ENCODE peak calls at places on chromosome 1, in seven cellular contexts. T is LoVo; E is ovary; X is stimulated activated CD4-positive, alpha-beta T cell treated with anti-CD3 and anti-CD28 coated beads, Interleukin-2, amount 100 ng/mL, for 48 hours; I is NCI-H1417; S is NCI-H748 treated with DMSO at 0.1 percent for 48 hours; H is NCI-H146. A is an unnamed sample.

GRCh38 chr1:113677250-113678158 is 81.8 kb downstream of the PHTF1 start:
- DNase-seq in T (peak), E (no peak), X (no peak), I (peak), S (peak), H (peak), A (peak)

GRCh38 chr1:15424146-15424667 is 14.0 kb upstream of the CTRC start:
- DNase-seq in T (peak), E (no peak), X (no peak), I (peak), S (peak), H (peak), A (peak)

GRCh38 chr1:231337043-231337471 is 595 bp downstream of the EXOC8 start:
- DNase-seq in T (no peak), E (no peak), X (no peak), I (no peak), S (no peak), H (no peak), A (peak)

GRCh38 chr1:243930822-243931671 is 81.0 kb upstream of the AKT3 start:
- DNase-seq in T (no peak), E (no peak), X (no peak), I (no peak), S (no peak), H (no peak), A (no peak)

GRCh38 chr1:160795951-160796383 is at the start of gene LY9:
- DNase-seq in T (no peak), E (no peak), X (peak), I (no peak), S (no peak), H (no peak), A (no peak)

GRCh38 chr1:155133799-155134281 is 1.8 kb upstream of the SLC50A1 start:
- DNase-seq in T (no peak), E (no peak), X (no peak), I (no peak), S (no peak), H (no peak), A (no peak)

GRCh38 chr1:204348197-204348596 is 11.5 kb downstream of the PLEKHA6 start:
- DNase-seq in T (peak), E (no peak), X (no peak), I (no peak), S (no peak), H (no peak), A (peak)

GRCh38 chr1:26378088-26378878 is 5.7 kb upstream of the ZNF683 start:
- DNase-seq in T (peak), E (no peak), X (peak), I (no peak), S (no peak), H (no peak), A (no peak)

GRCh38 chr1:185720633-185721272 is 13.4 kb upstream of the HMCN1 start:
- DNase-seq in T (peak), E (no peak), X (no peak), I (peak), S (peak), H (no peak), A (peak)

GRCh38 chr1:33010946-33011731 is 25.5 kb downstream of the AK2 start:
- DNase-seq in T (no peak), E (peak), X (no peak), I (no peak), S (no peak), H (no peak), A (no peak)

GRCh38 chr1:41500378-41500777 is 15.9 kb upstream of the EDN2 start:
- DNase-seq in T (no peak), E (no peak), X (no peak), I (no peak), S (no peak), H (no peak), A (peak)

GRCh38 chr1:245242989-245243388 is 88.2 kb downstream of the KIF26B start:
- DNase-seq in T (no peak), E (no peak), X (no peak), I (no peak), S (no peak), H (no peak), A (no peak)

GRCh38 chr1:26686795-26687194 is 9.0 kb upstream of the ARID1A start:
- DNase-seq in T (no peak), E (no peak), X (no peak), I (peak), S (no peak), H (no peak), A (no peak)

GRCh38 chr1:118905206-118905605 is 82.9 kb downstream of the TBX15 start:
- DNase-seq in T (no peak), E (no peak), X (no peak), I (no peak), S (no peak), H (no peak), A (no peak)

GRCh38 chr1:7991504-7992440 is 30.3 kb downstream of the PARK7 start:
- DNase-seq in T (no peak), E (no peak), X (no peak), I (peak), S (no peak), H (no peak), A (no peak)

GRCh38 chr1:109719337-109719837 is 7.3 kb downstream of the GSTM5 start:
- DNase-seq in T (no peak), E (no peak), X (no peak), I (no peak), S (no peak), H (no peak), A (peak)

GRCh38 chr1:83546863-83547262 is 452.1 kb downstream of the TTLL7 start:
- DNase-seq in T (no peak), E (no peak), X (no peak), I (no peak), S (no peak), H (no peak), A (no peak)

GRCh38 chr1:84103197-84103992 is 40.7 kb upstream of the PRKACB start:
- DNase-seq in T (peak), E (peak), X (no peak), I (peak), S (no peak), H (peak), A (peak)

GRCh38 chr1:234722267-234722704 is 112.3 kb upstream of the IRF2BP2 start:
- DNase-seq in T (no peak), E (peak), X (no peak), I (peak), S (no peak), H (peak), A (peak)

GRCh38 chr1:98278055-98278454 is 357.2 kb upstream of the DPYD start:
- DNase-seq in T (no peak), E (no peak), X (no peak), I (no peak), S (no peak), H (no peak), A (no peak)

GRCh38 chr1:115829023-115829674 is 11.8 kb downstream of the NHLH2 start:
- DNase-seq in T (no peak), E (no peak), X (no peak), I (no peak), S (no peak), H (no peak), A (peak)

GRCh38 chr1:32754282-32755097 is 51.9 kb upstream of the SYNC start:
- DNase-seq in T (no peak), E (peak), X (peak), I (no peak), S (peak), H (peak), A (peak)

GRCh38 chr1:35530168-35530567 is 27.0 kb downstream of the KIAA0319L start:
- DNase-seq in T (no peak), E (no peak), X (no peak), I (no peak), S (no peak), H (no peak), A (no peak)

GRCh38 chr1:21340230-21340564 is 49.9 kb upstream of the ECE1 start:
- DNase-seq in T (peak), E (no peak), X (no peak), I (peak), S (no peak), H (no peak), A (peak)

GRCh38 chr1:235583511-235584001 is 66.0 kb downstream of the GNG4 start:
- DNase-seq in T (no peak), E (peak), X (no peak), I (no peak), S (no peak), H (no peak), A (no peak)

GRCh38 chr1:41359211-41360073 is 1.8 kb upstream of the FOXO6 start:
- DNase-seq in T (no peak), E (peak), X (no peak), I (no peak), S (no peak), H (no peak), A (no peak)

GRCh38 chr1:118913818-118914217 is 74.3 kb downstream of the TBX15 start:
- DNase-seq in T (no peak), E (no peak), X (no peak), I (no peak), S (no peak), H (no peak), A (no peak)

GRCh38 chr1:180680558-180681144 is 48.8 kb downstream of the XPR1 start:
- DNase-seq in T (no peak), E (no peak), X (no peak), I (no peak), S (no peak), H (no peak), A (no peak)

GRCh38 chr1:230145953-230146476 is 79.0 kb downstream of the GALNT2 start:
- DNase-seq in T (no peak), E (no peak), X (no peak), I (no peak), S (no peak), H (no peak), A (no peak)

GRCh38 chr1:87180682-87181081 is 148.0 kb upstream of the LMO4 start:
- DNase-seq in T (no peak), E (no peak), X (no peak), I (no peak), S (no peak), H (no peak), A (no peak)